ENCODE peak calls at places on chromosome 14, in four cellular contexts. One of them, this sample, is unnamed.

GRCh38 chr14:97638864-97639263 is 841.7 kb downstream of the VRK1 start:
- DNase-seq in effector CD4-positive, alpha-beta T cell: no peak
- DNase-seq in skeletal muscle cell: no peak
- DNase-seq in HTR-8/SVneo: no peak
- DNase-seq in this sample: no peak

GRCh38 chr14:52951730-52952481 is 1.1 kb upstream of the FERMT2 start:
- DNase-seq in effector CD4-positive, alpha-beta T cell: no peak
- DNase-seq in skeletal muscle cell: peak; percentile 59
- DNase-seq in HTR-8/SVneo: peak; percentile 86
- DNase-seq in this sample: no peak

GRCh38 chr14:58298477-58298879 is at the start of gene ARID4A:
- DNase-seq in effector CD4-positive, alpha-beta T cell: peak; percentile 83
- DNase-seq in skeletal muscle cell: no peak
- DNase-seq in HTR-8/SVneo: no peak
- DNase-seq in this sample: no peak

GRCh38 chr14:89317051-89317691 is 99.9 kb downstream of the FOXN3 start:
- DNase-seq in effector CD4-positive, alpha-beta T cell: no peak
- DNase-seq in skeletal muscle cell: no peak
- DNase-seq in HTR-8/SVneo: no peak
- DNase-seq in this sample: no peak

GRCh38 chr14:65019944-65020566 is 33.4 kb downstream of the FNTB start:
- DNase-seq in effector CD4-positive, alpha-beta T cell: no peak
- DNase-seq in skeletal muscle cell: peak; percentile 47
- DNase-seq in HTR-8/SVneo: peak; percentile 98
- DNase-seq in this sample: no peak

GRCh38 chr14:56004807-56005579 is 113.2 kb upstream of the PELI2 start:
- DNase-seq in effector CD4-positive, alpha-beta T cell: no peak
- DNase-seq in skeletal muscle cell: peak; percentile 56
- DNase-seq in HTR-8/SVneo: peak; percentile 24
- DNase-seq in this sample: no peak

GRCh38 chr14:57575482-57575881 is 81.8 kb upstream of the CCDC198 start:
- DNase-seq in effector CD4-positive, alpha-beta T cell: no peak
- DNase-seq in skeletal muscle cell: no peak
- DNase-seq in HTR-8/SVneo: no peak
- DNase-seq in this sample: no peak

GRCh38 chr14:30681752-30682355 is 59.7 kb downstream of the SCFD1 start:
- DNase-seq in effector CD4-positive, alpha-beta T cell: no peak
- DNase-seq in skeletal muscle cell: no peak
- DNase-seq in HTR-8/SVneo: peak; percentile 12
- DNase-seq in this sample: no peak

GRCh38 chr14:100701314-100701713 is 25.4 kb upstream of the DLK1 start:
- DNase-seq in effector CD4-positive, alpha-beta T cell: no peak
- DNase-seq in skeletal muscle cell: no peak
- DNase-seq in HTR-8/SVneo: no peak
- DNase-seq in this sample: no peak

GRCh38 chr14:52369305-52369781 is 55.2 kb downstream of the PTGER2 start:
- DNase-seq in effector CD4-positive, alpha-beta T cell: no peak
- DNase-seq in skeletal muscle cell: peak; percentile 47
- DNase-seq in HTR-8/SVneo: no peak
- DNase-seq in this sample: no peak

GRCh38 chr14:41604793-41605534 is 1.7 kb upstream of the LRFN5 start:
- DNase-seq in effector CD4-positive, alpha-beta T cell: no peak
- DNase-seq in skeletal muscle cell: peak; percentile 71
- DNase-seq in HTR-8/SVneo: no peak
- DNase-seq in this sample: no peak

GRCh38 chr14:102775855-102776760 is 1.1 kb upstream of the TRAF3 start:
- DNase-seq in effector CD4-positive, alpha-beta T cell: no peak
- DNase-seq in skeletal muscle cell: peak; percentile 44
- DNase-seq in HTR-8/SVneo: no peak
- DNase-seq in this sample: no peak

GRCh38 chr14:97159124-97159523 is 361.9 kb downstream of the VRK1 start:
- DNase-seq in effector CD4-positive, alpha-beta T cell: no peak
- DNase-seq in skeletal muscle cell: no peak
- DNase-seq in HTR-8/SVneo: no peak
- DNase-seq in this sample: no peak

GRCh38 chr14:91303091-91303923 is 58.8 kb upstream of the GPR68 start:
- DNase-seq in effector CD4-positive, alpha-beta T cell: peak; percentile 16
- DNase-seq in skeletal muscle cell: no peak
- DNase-seq in HTR-8/SVneo: no peak
- DNase-seq in this sample: peak; percentile 15

GRCh38 chr14:24513009-24513408 is 4.9 kb upstream of the CMA1 start:
- DNase-seq in effector CD4-positive, alpha-beta T cell: no peak
- DNase-seq in skeletal muscle cell: no peak
- DNase-seq in HTR-8/SVneo: no peak
- DNase-seq in this sample: no peak

GRCh38 chr14:64444984-64445845 is 20.1 kb upstream of the AKAP5 start:
- DNase-seq in effector CD4-positive, alpha-beta T cell: peak; percentile 12
- DNase-seq in skeletal muscle cell: peak; percentile 48
- DNase-seq in HTR-8/SVneo: peak; percentile 96
- DNase-seq in this sample: peak; percentile 26

GRCh38 chr14:74029136-74029535 is 10.0 kb downstream of the BBOF1 start:
- DNase-seq in effector CD4-positive, alpha-beta T cell: no peak
- DNase-seq in skeletal muscle cell: no peak
- DNase-seq in HTR-8/SVneo: no peak
- DNase-seq in this sample: no peak

GRCh38 chr14:104351849-104352492 is 213.6 kb downstream of the KIF26A start:
- DNase-seq in effector CD4-positive, alpha-beta T cell: no peak
- DNase-seq in skeletal muscle cell: no peak
- DNase-seq in HTR-8/SVneo: no peak
- DNase-seq in this sample: no peak

GRCh38 chr14:68873379-68873778 is 80.5 kb upstream of the ZFP36L1 start:
- DNase-seq in effector CD4-positive, alpha-beta T cell: no peak
- DNase-seq in skeletal muscle cell: no peak
- DNase-seq in HTR-8/SVneo: no peak
- DNase-seq in this sample: no peak

GRCh38 chr14:97703006-97703760 is 906.0 kb downstream of the VRK1 start:
- DNase-seq in effector CD4-positive, alpha-beta T cell: no peak
- DNase-seq in skeletal muscle cell: no peak
- DNase-seq in HTR-8/SVneo: no peak
- DNase-seq in this sample: peak; percentile 22

GRCh38 chr14:95508377-95508776 is 8.1 kb downstream of the SYNE3 start:
- DNase-seq in effector CD4-positive, alpha-beta T cell: no peak
- DNase-seq in skeletal muscle cell: no peak
- DNase-seq in HTR-8/SVneo: no peak
- DNase-seq in this sample: no peak

GRCh38 chr14:90488256-90488655 is 91.4 kb downstream of the CALM1 start:
- DNase-seq in effector CD4-positive, alpha-beta T cell: no peak
- DNase-seq in skeletal muscle cell: no peak
- DNase-seq in HTR-8/SVneo: no peak
- DNase-seq in this sample: no peak

GRCh38 chr14:91911474-91912032 is 35.9 kb downstream of the FBLN5 start:
- DNase-seq in effector CD4-positive, alpha-beta T cell: peak; percentile 17
- DNase-seq in skeletal muscle cell: no peak
- DNase-seq in HTR-8/SVneo: peak; percentile 61
- DNase-seq in this sample: peak; percentile 21

GRCh38 chr14:100859781-100860180 is 33.9 kb downstream of the MEG3 start:
- DNase-seq in effector CD4-positive, alpha-beta T cell: no peak
- DNase-seq in skeletal muscle cell: no peak
- DNase-seq in HTR-8/SVneo: no peak
- DNase-seq in this sample: no peak

GRCh38 chr14:95507701-95508103 is 8.7 kb downstream of the SYNE3 start:
- DNase-seq in effector CD4-positive, alpha-beta T cell: no peak
- DNase-seq in skeletal muscle cell: no peak
- DNase-seq in HTR-8/SVneo: no peak
- DNase-seq in this sample: no peak

GRCh38 chr14:100903672-100904185 is at the start of gene RTL1:
- DNase-seq in effector CD4-positive, alpha-beta T cell: no peak
- DNase-seq in skeletal muscle cell: no peak
- DNase-seq in HTR-8/SVneo: no peak
- DNase-seq in this sample: no peak

GRCh38 chr14:61642246-61642982 is 52.9 kb upstream of the HIF1A start:
- DNase-seq in effector CD4-positive, alpha-beta T cell: no peak
- DNase-seq in skeletal muscle cell: no peak
- DNase-seq in HTR-8/SVneo: no peak
- DNase-seq in this sample: no peak

GRCh38 chr14:54440037-54440436 is 1.1 kb downstream of the CNIH1 start:
- DNase-seq in effector CD4-positive, alpha-beta T cell: no peak
- DNase-seq in skeletal muscle cell: no peak
- DNase-seq in HTR-8/SVneo: no peak
- DNase-seq in this sample: no peak

GRCh38 chr14:92263681-92264080 is 59.3 kb upstream of the SLC24A4 start:
- DNase-seq in effector CD4-positive, alpha-beta T cell: no peak
- DNase-seq in skeletal muscle cell: no peak
- DNase-seq in HTR-8/SVneo: no peak
- DNase-seq in this sample: no peak

GRCh38 chr14:51836417-51836816 is 24.0 kb upstream of the GNG2 start:
- DNase-seq in effector CD4-positive, alpha-beta T cell: no peak
- DNase-seq in skeletal muscle cell: no peak
- DNase-seq in HTR-8/SVneo: no peak
- DNase-seq in this sample: no peak

GRCh38 chr14:61498303-61498702 is 176.9 kb downstream of the PRKCH start:
- DNase-seq in effector CD4-positive, alpha-beta T cell: no peak
- DNase-seq in skeletal muscle cell: no peak
- DNase-seq in HTR-8/SVneo: no peak
- DNase-seq in this sample: no peak

GRCh38 chr14:51398898-51399297 is 158.9 kb downstream of the TMX1 start:
- DNase-seq in effector CD4-positive, alpha-beta T cell: no peak
- DNase-seq in skeletal muscle cell: peak; percentile 83
- DNase-seq in HTR-8/SVneo: no peak
- DNase-seq in this sample: no peak

GRCh38 chr14:75279153-75279738 is 618 bp downstream of the FOS start:
- DNase-seq in effector CD4-positive, alpha-beta T cell: peak; percentile 48
- DNase-seq in skeletal muscle cell: no peak
- DNase-seq in HTR-8/SVneo: no peak
- DNase-seq in this sample: peak; percentile 53

GRCh38 chr14:91264151-91265150 is 19.9 kb upstream of the GPR68 start:
- DNase-seq in effector CD4-positive, alpha-beta T cell: no peak
- DNase-seq in skeletal muscle cell: no peak
- DNase-seq in HTR-8/SVneo: no peak
- DNase-seq in this sample: no peak

GRCh38 chr14:69073925-69074324 is 79.0 kb downstream of the DCAF5 start:
- DNase-seq in effector CD4-positive, alpha-beta T cell: no peak
- DNase-seq in skeletal muscle cell: no peak
- DNase-seq in HTR-8/SVneo: no peak
- DNase-seq in this sample: no peak

GRCh38 chr14:57378661-57379060 is 11.7 kb upstream of the NAA30 start:
- DNase-seq in effector CD4-positive, alpha-beta T cell: no peak
- DNase-seq in skeletal muscle cell: no peak
- DNase-seq in HTR-8/SVneo: no peak
- DNase-seq in this sample: no peak

This sample was measured in effector memory CD8-positive, alpha-beta T cell.